ENCODE peak calls at places on chromosomes 7 and 10, in five cellular contexts. X is A549, Q is SK-N-SH, A is HCT116, M is WTC11. E is an unnamed sample.

GRCh38 chr10:79940431-79940830 is 8.5 kb downstream of the SFTPD start:
- DNase-seq in X (no peak), Q (no peak), A (no peak), M (no peak), E (no peak)

GRCh38 chr7:30260246-30260768 is 24.1 kb upstream of the ZNRF2 start:
- DNase-seq in X (no peak), Q (no peak), A (no peak), M (no peak), E (no peak)

GRCh38 chr10:79445217-79445707 is at the start of gene ZCCHC24:
- DNase-seq in X (peak; percentile 54), Q (no peak), A (peak; percentile 22), M (peak; percentile 65), E (peak; percentile 68)

GRCh38 chr7:139566075-139566474 is 42.6 kb downstream of the CLEC2L start:
- DNase-seq in X (no peak), Q (no peak), A (no peak), M (no peak), E (no peak)

GRCh38 chr10:13056461-13057077 is 43.4 kb upstream of the OPTN start:
- DNase-seq in X (peak; percentile 23), Q (peak; percentile 64), A (no peak), M (no peak), E (no peak)

GRCh38 chr7:102024005-102024768 is 206.8 kb downstream of the CUX1 start:
- DNase-seq in X (no peak), Q (peak; percentile 73), A (no peak), M (no peak), E (no peak)

GRCh38 chr10:79981673-79982485 is 33.0 kb upstream of the SFTPD start:
- DNase-seq in X (peak; percentile 69), Q (peak; percentile 88), A (peak; percentile 23), M (peak; percentile 66), E (peak; percentile 73)

GRCh38 chr10:79933961-79934360 is 14.9 kb downstream of the SFTPD start:
- DNase-seq in X (peak; percentile 10), Q (no peak), A (no peak), M (no peak), E (no peak)

GRCh38 chr7:155343661-155344121 is 46.0 kb downstream of the INSIG1 start:
- DNase-seq in X (no peak), Q (no peak), A (no peak), M (no peak), E (no peak)

GRCh38 chr7:25388681-25389080 is 160.4 kb upstream of the NPVF start:
- DNase-seq in X (no peak), Q (no peak), A (no peak), M (no peak), E (no peak)

GRCh38 chr10:17578603-17579002 is 38.6 kb downstream of the HACD1 start:
- DNase-seq in X (no peak), Q (no peak), A (no peak), M (no peak), E (no peak)

GRCh38 chr10:102800601-102801335 is 36.4 kb downstream of the CYP17A1 start:
- DNase-seq in X (no peak), Q (no peak), A (no peak), M (no peak), E (no peak)

GRCh38 chr10:106573106-106573505 is 591.4 kb downstream of the SORCS1 start:
- DNase-seq in X (no peak), Q (no peak), A (no peak), M (no peak), E (no peak)

GRCh38 chr7:27921081-27921836 is 181.3 kb downstream of the TAX1BP1 start:
- DNase-seq in X (peak; percentile 82), Q (peak; percentile 73), A (peak; percentile 71), M (no peak), E (peak; percentile 89)

GRCh38 chr10:131760416-131761166 is 140.2 kb upstream of the PPP2R2D start:
- DNase-seq in X (no peak), Q (no peak), A (no peak), M (no peak), E (no peak)

GRCh38 chr7:89053130-89053529 is 257.6 kb upstream of the TEX47 start:
- DNase-seq in X (no peak), Q (no peak), A (no peak), M (no peak), E (no peak)

GRCh38 chr10:110501142-110501937 is 3.6 kb downstream of the DUSP5 start:
- DNase-seq in X (peak; percentile 93), Q (peak; percentile 45), A (peak; percentile 88), M (peak; percentile 62), E (peak; percentile 88)

GRCh38 chr10:89503633-89504345 is 31.6 kb downstream of the SLC16A12 start:
- DNase-seq in X (no peak), Q (no peak), A (no peak), M (no peak), E (peak; percentile 45)

GRCh38 chr10:131732631-131733127 is 168.1 kb upstream of the PPP2R2D start:
- DNase-seq in X (no peak), Q (no peak), A (no peak), M (no peak), E (no peak)

GRCh38 chr7:21618706-21619105 is 75.9 kb downstream of the DNAH11 start:
- DNase-seq in X (no peak), Q (no peak), A (no peak), M (no peak), E (no peak)

GRCh38 chr7:27940341-27940740 is 200.4 kb downstream of the TAX1BP1 start:
- DNase-seq in X (no peak), Q (no peak), A (no peak), M (no peak), E (no peak)

GRCh38 chr10:124124769-124125161 is 31.4 kb upstream of the CHST15 start:
- DNase-seq in X (no peak), Q (no peak), A (no peak), M (no peak), E (no peak)

GRCh38 chr10:124126139-124126538 is 32.7 kb upstream of the CHST15 start:
- DNase-seq in X (no peak), Q (no peak), A (no peak), M (no peak), E (no peak)

GRCh38 chr10:124126711-124127385 is 33.5 kb upstream of the CHST15 start:
- DNase-seq in X (no peak), Q (no peak), A (no peak), M (no peak), E (no peak)

GRCh38 chr10:124124123-124124768 is 30.8 kb upstream of the CHST15 start:
- DNase-seq in X (no peak), Q (no peak), A (no peak), M (no peak), E (no peak)

DNA sequence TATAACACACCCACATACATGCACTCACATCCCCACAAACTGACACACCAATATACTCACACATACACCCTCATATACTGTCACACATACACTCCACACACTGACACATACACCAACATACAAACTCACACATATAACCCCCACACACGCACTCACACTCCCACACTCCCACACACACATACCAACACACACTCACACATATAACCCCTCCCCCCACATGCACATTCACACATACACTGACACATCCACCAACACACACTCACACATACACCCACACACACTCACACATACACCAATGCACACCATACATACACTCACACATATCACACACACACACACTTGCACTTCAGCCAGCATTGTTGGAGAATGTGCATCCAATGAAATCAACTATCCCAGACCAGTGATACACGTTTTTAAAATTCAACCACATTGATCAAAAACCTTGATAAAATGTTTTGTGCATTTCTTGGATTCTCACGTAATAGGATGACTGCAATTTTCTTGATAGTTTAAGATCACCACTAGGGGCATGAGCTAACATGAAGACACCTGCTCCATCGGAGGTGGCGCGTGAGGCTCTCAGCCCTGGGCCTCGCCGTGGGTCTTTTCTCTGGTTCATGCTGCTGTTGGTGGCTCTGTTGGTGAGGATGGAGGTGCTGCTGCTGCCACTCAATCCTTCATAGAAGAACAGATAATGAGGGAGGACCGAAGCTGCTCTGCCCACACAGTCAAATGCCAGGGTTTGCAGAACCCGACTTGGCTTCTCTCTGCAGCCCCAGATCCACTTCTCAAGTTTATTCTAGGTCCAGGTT is 32.1 kb upstream of the CHST15 start:
- DNase-seq in X (peak; percentile 30), Q (no peak), A (peak; percentile 29), M (peak; percentile 35), E (no peak)
- TF ChIP-seq MAX in X (no peak), Q (no peak), A (no peak), M (no peak), E (no peak)

GRCh38 chr7:134818568-134819345 is 39.3 kb downstream of the CALD1 start:
- DNase-seq in X (no peak), Q (no peak), A (no peak), M (no peak), E (no peak)

GRCh38 chr7:134811798-134812197 is 32.4 kb downstream of the CALD1 start:
- DNase-seq in X (no peak), Q (no peak), A (no peak), M (no peak), E (no peak)

GRCh38 chr7:134819401-134819800 is 40.0 kb downstream of the CALD1 start:
- DNase-seq in X (no peak), Q (no peak), A (no peak), M (no peak), E (no peak)

GRCh38 chr7:134813668-134814067 is 34.2 kb downstream of the CALD1 start:
- DNase-seq in X (no peak), Q (no peak), A (no peak), M (no peak), E (no peak)

GRCh38 chr7:134814730-134815364 is 35.4 kb downstream of the CALD1 start:
- DNase-seq in X (no peak), Q (no peak), A (no peak), M (no peak), E (no peak)
- TF ChIP-seq CTCF in X (no peak), Q (no peak), A (no peak), M (no peak), E (no peak)

DNA sequence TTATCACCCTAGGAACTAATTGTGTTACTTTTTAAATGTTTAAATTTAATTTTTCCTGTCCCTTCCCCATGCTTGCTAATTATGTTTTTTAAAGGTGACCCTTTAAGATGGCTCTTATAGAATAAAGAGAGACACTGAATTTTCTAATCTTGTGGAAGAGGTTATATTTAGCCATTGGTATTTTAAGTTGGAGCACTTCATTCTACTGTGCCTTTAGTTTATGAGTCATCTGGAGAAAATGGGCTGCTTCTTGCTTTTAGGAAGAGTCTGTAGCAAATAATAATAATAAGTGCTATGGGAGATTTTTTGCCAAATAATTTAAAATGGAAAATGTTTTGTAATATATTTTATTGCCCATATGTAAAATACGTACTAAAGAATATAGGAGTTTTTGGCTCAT is 139.7 kb downstream of the ADK start:
- DNase-seq in X (no peak), Q (no peak), A (no peak), M (no peak), E (no peak)
- TF ChIP-seq MAX in X (no peak), Q (no peak), A (no peak), M (no peak), E (no peak)

GRCh38 chr10:20871970-20872369 is 25.1 kb downstream of the NEBL start:
- DNase-seq in X (no peak), Q (no peak), A (no peak), M (no peak), E (no peak)

GRCh38 chr10:20874261-20874660 is 22.9 kb downstream of the NEBL start:
- DNase-seq in X (no peak), Q (no peak), A (no peak), M (no peak), E (no peak)

GRCh38 chr10:20870839-20871238 is 26.3 kb downstream of the NEBL start:
- DNase-seq in X (no peak), Q (no peak), A (no peak), M (no peak), E (no peak)
- TF ChIP-seq CTCF in X (no peak), Q (no peak), A (no peak), M (no peak), E (no peak)